ENCODE peak calls at places on chromosomes 2 and 18, in four cellular contexts. One of them, this sample, is unnamed.
A peak's percentile ranks its signal among the peaks of the same experiment; 100 is the strongest.

GRCh38 chr2:37389984-37390765 is 45.7 kb downstream of the QPCT start:
- DNase-seq in AG09309: peak; percentile 14
- DNase-seq in endothelial cell: peak; percentile 13
- DNase-seq in glutamatergic neuron: no peak
- DNase-seq in this sample: no peak

GRCh38 chr2:73821227-73821626 is 7.5 kb upstream of the STAMBP start:
- DNase-seq in AG09309: no peak
- DNase-seq in endothelial cell: peak; percentile 9
- DNase-seq in glutamatergic neuron: no peak
- DNase-seq in this sample: no peak

GRCh38 chr2:218218409-218219185 is 1.6 kb downstream of the ARPC2 start:
- DNase-seq in AG09309: no peak
- DNase-seq in endothelial cell: no peak
- DNase-seq in glutamatergic neuron: no peak
- DNase-seq in this sample: no peak

GRCh38 chr2:19355931-19356544 is 2.4 kb downstream of the OSR1 start:
- DNase-seq in AG09309: no peak
- DNase-seq in endothelial cell: no peak
- DNase-seq in glutamatergic neuron: no peak
- DNase-seq in this sample: no peak

GRCh38 chr2:66899648-66900047 is 464.7 kb downstream of the MEIS1 start:
- DNase-seq in AG09309: no peak
- DNase-seq in endothelial cell: no peak
- DNase-seq in glutamatergic neuron: no peak
- DNase-seq in this sample: no peak

GRCh38 chr2:191350826-191351225 is 105.6 kb downstream of the MYO1B start:
- DNase-seq in AG09309: no peak
- DNase-seq in endothelial cell: no peak
- DNase-seq in glutamatergic neuron: no peak
- DNase-seq in this sample: no peak

GRCh38 chr2:25557179-25558036 is 116.0 kb downstream of the DTNB start:
- DNase-seq in AG09309: no peak
- DNase-seq in endothelial cell: no peak
- DNase-seq in glutamatergic neuron: no peak
- DNase-seq in this sample: no peak

GRCh38 chr2:179518891-179519290 is 254.3 kb upstream of the SESTD1 start:
- DNase-seq in AG09309: no peak
- DNase-seq in endothelial cell: no peak
- DNase-seq in glutamatergic neuron: no peak
- DNase-seq in this sample: no peak

GRCh38 chr18:21638822-21639221 is 26.7 kb downstream of the SNRPD1 start:
- DNase-seq in AG09309: no peak
- DNase-seq in endothelial cell: no peak
- DNase-seq in glutamatergic neuron: no peak
- DNase-seq in this sample: no peak

GRCh38 chr18:79744625-79745024 is 53.1 kb upstream of the KCNG2 start:
- DNase-seq in AG09309: no peak
- DNase-seq in endothelial cell: no peak
- DNase-seq in glutamatergic neuron: peak; percentile 6
- DNase-seq in this sample: no peak

GRCh38 chr2:205975082-205975949 is 110.7 kb downstream of the INO80D start:
- DNase-seq in AG09309: no peak
- DNase-seq in endothelial cell: no peak
- DNase-seq in glutamatergic neuron: no peak
- DNase-seq in this sample: no peak

GRCh38 chr18:68270009-68270408 is 444.9 kb downstream of the TMX3 start:
- DNase-seq in AG09309: no peak
- DNase-seq in endothelial cell: no peak
- DNase-seq in glutamatergic neuron: no peak
- DNase-seq in this sample: no peak

GRCh38 chr18:26458526-26459232 is 89.7 kb downstream of the KCTD1 start:
- DNase-seq in AG09309: peak; percentile 57
- DNase-seq in endothelial cell: no peak
- DNase-seq in glutamatergic neuron: no peak
- DNase-seq in this sample: no peak

GRCh38 chr18:26459340-26459739 is 89.0 kb downstream of the KCTD1 start:
- DNase-seq in AG09309: no peak
- DNase-seq in endothelial cell: no peak
- DNase-seq in glutamatergic neuron: no peak
- DNase-seq in this sample: no peak

GRCh38 chr18:26456070-26456491 is 92.3 kb downstream of the KCTD1 start:
- DNase-seq in AG09309: no peak
- DNase-seq in endothelial cell: no peak
- DNase-seq in glutamatergic neuron: no peak
- DNase-seq in this sample: no peak

GRCh38 chr18:26457195-26457594 is 91.2 kb downstream of the KCTD1 start:
- DNase-seq in AG09309: no peak
- DNase-seq in endothelial cell: no peak
- DNase-seq in glutamatergic neuron: no peak
- DNase-seq in this sample: no peak

DNA sequence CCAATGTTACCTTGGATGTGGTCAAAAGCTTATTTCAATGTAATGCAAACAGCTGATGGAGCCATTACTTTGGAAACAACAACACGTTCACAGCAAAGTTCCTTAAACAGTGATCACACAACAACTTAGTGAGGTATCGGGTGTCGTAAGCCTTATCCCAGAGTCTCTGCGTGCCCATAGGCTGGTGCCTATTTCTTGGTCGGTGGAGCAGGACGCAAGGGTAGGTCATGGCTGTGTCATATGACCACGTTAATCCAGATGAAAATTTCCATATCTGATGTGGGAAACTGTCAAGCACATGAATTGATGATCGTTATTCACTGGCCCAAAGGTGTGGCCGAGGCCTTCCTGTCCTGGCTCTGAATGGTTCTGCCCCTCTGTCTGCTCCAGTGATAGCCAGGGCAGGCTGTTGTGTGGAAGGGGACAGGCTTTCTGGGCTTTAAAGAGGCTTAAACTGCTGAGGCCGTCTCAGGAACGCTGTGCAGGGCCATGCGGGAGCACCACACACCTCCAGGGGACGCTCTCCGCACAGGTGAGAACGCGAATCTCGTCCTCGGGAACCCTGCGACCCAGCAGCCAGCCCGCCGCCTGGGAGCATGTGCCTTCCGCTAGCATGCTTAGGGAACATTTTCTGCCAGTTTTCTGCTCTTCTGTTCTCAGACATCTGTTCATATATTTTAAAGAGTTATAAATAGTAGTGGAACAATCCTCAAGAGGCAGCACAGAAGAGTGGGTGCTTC is 90.6 kb downstream of the KCTD1 start:
- DNase-seq in AG09309: no peak
- DNase-seq in endothelial cell: peak; percentile 66
- DNase-seq in glutamatergic neuron: peak; percentile 60
- DNase-seq in this sample: no peak
- TF ChIP-seq CTCF in AG09309: no peak
- TF ChIP-seq CTCF in endothelial cell: peak; percentile 40
- TF ChIP-seq CTCF in glutamatergic neuron: peak; percentile 41
- TF ChIP-seq CTCF in this sample: no peak

DNA sequence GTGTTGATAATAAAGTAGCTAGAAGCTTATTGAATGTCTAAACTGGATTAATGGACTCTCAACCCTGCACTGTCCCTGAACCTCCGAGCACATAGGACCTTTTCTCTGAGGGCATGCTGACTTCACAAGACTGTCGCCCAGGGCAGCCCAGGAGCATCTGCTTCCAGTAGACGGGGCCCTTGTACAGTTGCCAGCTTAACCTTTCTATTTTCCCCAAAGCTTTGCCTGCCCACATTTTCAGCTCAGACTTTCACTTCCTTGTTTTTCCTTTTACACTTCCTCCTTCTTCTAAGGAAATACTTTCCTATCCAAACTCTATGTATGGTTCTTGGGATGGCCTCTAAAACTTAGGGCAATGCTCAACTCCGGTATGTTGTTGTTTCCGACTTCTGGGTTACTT is 1.3 kb downstream of the VWA3B start:
- DNase-seq in AG09309: no peak
- DNase-seq in endothelial cell: no peak
- DNase-seq in glutamatergic neuron: no peak
- DNase-seq in this sample: no peak
- TF ChIP-seq CTCF in AG09309: no peak
- TF ChIP-seq CTCF in endothelial cell: no peak
- TF ChIP-seq CTCF in glutamatergic neuron: no peak
- TF ChIP-seq CTCF in this sample: no peak

DNA sequence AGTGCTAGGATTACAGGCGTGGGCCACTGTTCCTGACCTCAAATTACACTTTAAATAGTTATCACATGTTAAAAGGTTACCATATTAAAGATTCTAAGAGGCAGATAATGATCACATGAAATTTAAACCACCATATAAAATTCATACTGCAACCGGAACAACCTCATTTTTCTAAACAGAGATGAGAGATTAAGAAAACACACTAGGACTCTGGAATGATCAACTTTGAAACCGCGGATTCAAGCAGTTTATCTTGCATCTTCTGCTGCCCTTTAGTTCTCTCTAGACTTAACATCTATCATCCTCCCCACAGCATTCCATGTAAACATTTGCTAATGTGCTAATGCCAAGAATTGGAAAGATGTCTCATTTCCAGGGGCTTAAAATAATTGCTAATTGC is 115.8 kb downstream of the PIGN start:
- DNase-seq in AG09309: no peak
- DNase-seq in endothelial cell: no peak
- DNase-seq in glutamatergic neuron: no peak
- DNase-seq in this sample: no peak
- TF ChIP-seq CTCF in AG09309: no peak
- TF ChIP-seq CTCF in endothelial cell: no peak
- TF ChIP-seq CTCF in glutamatergic neuron: no peak
- TF ChIP-seq CTCF in this sample: no peak

GRCh38 chr2:71070294-71071025 is 2.0 kb downstream of the NAGK start:
- DNase-seq in AG09309: no peak
- DNase-seq in endothelial cell: no peak
- DNase-seq in glutamatergic neuron: peak; percentile 37
- DNase-seq in this sample: no peak
- TF ChIP-seq CTCF in AG09309: peak; percentile 56
- TF ChIP-seq CTCF in endothelial cell: peak; percentile 16
- TF ChIP-seq CTCF in glutamatergic neuron: peak; percentile 47
- TF ChIP-seq CTCF in this sample: peak; percentile 33

GRCh38 chr2:26619096-26619495 is 22.1 kb downstream of the CIB4 start:
- DNase-seq in AG09309: no peak
- DNase-seq in endothelial cell: no peak
- DNase-seq in glutamatergic neuron: no peak
- DNase-seq in this sample: no peak

GRCh38 chr2:26619649-26620605 is 21.2 kb downstream of the CIB4 start:
- DNase-seq in AG09309: no peak
- DNase-seq in endothelial cell: no peak
- DNase-seq in glutamatergic neuron: no peak
- DNase-seq in this sample: no peak

GRCh38 chr2:26616864-26617135 is 24.4 kb downstream of the CIB4 start:
- DNase-seq in AG09309: no peak
- DNase-seq in endothelial cell: no peak
- DNase-seq in glutamatergic neuron: no peak
- DNase-seq in this sample: no peak

GRCh38 chr2:26617259-26618083 is 23.7 kb downstream of the CIB4 start:
- DNase-seq in AG09309: no peak
- DNase-seq in endothelial cell: no peak
- DNase-seq in glutamatergic neuron: peak; percentile 46
- DNase-seq in this sample: no peak

DNA sequence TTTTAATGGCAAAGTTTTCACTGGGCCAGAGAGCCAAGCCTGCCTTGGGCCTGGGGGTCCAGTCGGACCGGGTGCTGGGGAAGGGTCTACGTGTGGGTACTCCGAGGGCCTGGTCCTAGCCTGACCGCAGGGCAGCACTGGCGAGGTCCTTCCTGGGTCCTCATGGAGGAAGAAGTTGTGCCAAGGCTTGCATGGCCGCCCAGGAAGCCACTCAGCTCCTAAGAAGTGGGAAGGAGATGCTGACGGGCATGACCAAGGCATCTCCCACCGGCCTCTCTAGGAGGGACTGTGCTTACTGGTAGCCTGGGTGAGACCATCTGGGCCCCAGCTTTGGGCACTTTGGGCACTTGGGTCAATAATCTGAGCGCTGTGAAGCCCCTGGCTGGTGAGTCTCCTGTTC is 22.6 kb downstream of the CIB4 start:
- DNase-seq in AG09309: no peak
- DNase-seq in endothelial cell: no peak
- DNase-seq in glutamatergic neuron: no peak
- DNase-seq in this sample: no peak
- TF ChIP-seq CTCF in AG09309: no peak
- TF ChIP-seq CTCF in endothelial cell: no peak
- TF ChIP-seq CTCF in glutamatergic neuron: no peak
- TF ChIP-seq CTCF in this sample: no peak

This sample was measured in AG04449.